ENCODE peak calls at places on chromosomes 6 and 20, in eight cellular contexts. Y is stimulated activated CD8-positive, alpha-beta memory T cell treated with anti-CD3 and anti-CD28 coated beads, Interleukin-15, amount 100 ng/mL, for 24 hours; A is caudate nucleus; N is left lung; M is epithelial cell of esophagus; C is endodermal cell; G is osteocyte; P is astrocyte of the cerebellum. U is an unnamed sample.

GRCh38 chr6:97133071-97133470 is 149.9 kb downstream of the MMS22L start:
- DNase-seq in Y (no peak), A (peak), N (no peak), M (peak), C (no peak), G (no peak), P (no peak), U (no peak)

GRCh38 chr6:53794073-53794719 is 609 bp upstream of the LRRC1 start:
- DNase-seq in Y (peak), A (peak), N (peak), M (peak), C (peak), G (peak), P (peak), U (peak)

GRCh38 chr20:54103067-54103761 is 32.8 kb upstream of the BCAS1 start:
- DNase-seq in Y (peak), A (no peak), N (peak), M (peak), C (peak), G (peak), P (peak), U (peak)

GRCh38 chr6:4059115-4059777 is 19.7 kb downstream of the FAM217A start:
- DNase-seq in Y (peak), A (no peak), N (no peak), M (peak), C (peak), G (no peak), P (peak), U (no peak)

GRCh38 chr6:39426057-39426592 is 103.6 kb upstream of the KCNK16 start:
- DNase-seq in Y (no peak), A (no peak), N (no peak), M (peak), C (no peak), G (peak), P (peak), U (no peak)

GRCh38 chr6:148329568-148330299 is 12.9 kb upstream of the SASH1 start:
- DNase-seq in Y (no peak), A (no peak), N (no peak), M (peak), C (no peak), G (no peak), P (peak), U (no peak)

GRCh38 chr6:138341176-138341575 is 36.5 kb upstream of the SMIM28 start:
- DNase-seq in Y (no peak), A (no peak), N (no peak), M (no peak), C (no peak), G (no peak), P (no peak), U (no peak)

GRCh38 chr6:88492824-88493223 is 326.7 kb upstream of the CNR1 start:
- DNase-seq in Y (no peak), A (no peak), N (no peak), M (peak), C (no peak), G (no peak), P (peak), U (no peak)

GRCh38 chr20:48106428-48106827 is 321.1 kb upstream of the SULF2 start:
- DNase-seq in Y (no peak), A (no peak), N (no peak), M (no peak), C (no peak), G (no peak), P (no peak), U (no peak)

GRCh38 chr6:71466362-71466761 is 177.8 kb downstream of the OGFRL1 start:
- DNase-seq in Y (no peak), A (no peak), N (no peak), M (peak), C (no peak), G (no peak), P (no peak), U (no peak)

GRCh38 chr6:20709451-20709850 is 175.2 kb downstream of the CDKAL1 start:
- DNase-seq in Y (no peak), A (no peak), N (no peak), M (peak), C (no peak), G (no peak), P (no peak), U (no peak)

GRCh38 chr6:43125555-43125954 is 45.5 kb upstream of the SRF start:
- DNase-seq in Y (no peak), A (no peak), N (no peak), M (no peak), C (no peak), G (no peak), P (no peak), U (no peak)

GRCh38 chr6:31882344-31882743 is 3.5 kb upstream of the SLC44A4 start:
- DNase-seq in Y (no peak), A (no peak), N (no peak), M (no peak), C (no peak), G (no peak), P (no peak), U (no peak)

GRCh38 chr20:24406761-24407550 is 62.5 kb upstream of the SYNDIG1 start:
- DNase-seq in Y (no peak), A (no peak), N (no peak), M (peak), C (no peak), G (no peak), P (no peak), U (no peak)

GRCh38 chr20:46915580-46916243 is 21.1 kb downstream of the EYA2 start:
- DNase-seq in Y (no peak), A (no peak), N (no peak), M (no peak), C (no peak), G (no peak), P (no peak), U (no peak)

U was measured in hypothalamus.